ENCODE peak calls at places on chromosomes 1 and 21, in ten cellular contexts. C is suprapubic skin, I is ovary, P is K562, R is heart left ventricle, X is body of pancreas, J is uterus, M is H1, S is adrenal gland, Q is IMR-90. Y is an unnamed sample. For H3K9me3, the result is how much of the 10 kb centered on the place peaks cover.

GRCh38 chr1:3789421-3790300 is 6.6 kb downstream of the LRRC47 start:
- DNase-seq in C (no peak), I (no peak), P (no peak), R (no peak), X (no peak), J (no peak), M (no peak), S (no peak), Q (no peak), Y (no peak)

GRCh38 chr1:39431927-39432326 is 59.5 kb upstream of the BMP8A start:
- DNase-seq in C (no peak), I (no peak), P (no peak), R (no peak), X (no peak), J (no peak), M (no peak), S (no peak), Q (peak), Y (no peak)

GRCh38 chr1:84089470-84090261 is 54.4 kb upstream of the PRKACB start:
- DNase-seq in C (no peak), I (no peak), P (no peak), R (no peak), X (no peak), J (no peak), M (no peak), S (no peak), Q (peak), Y (no peak)

GRCh38 chr1:4379451-4380175 is 274.8 kb upstream of the AJAP1 start:
- DNase-seq in C (no peak), I (no peak), P (no peak), R (no peak), X (no peak), J (no peak), M (no peak), S (no peak), Q (no peak), Y (no peak)

GRCh38 chr1:110453829-110454228 is 2.9 kb downstream of the PROK1 start:
- DNase-seq in C (no peak), I (no peak), P (no peak), R (no peak), X (no peak), J (no peak), M (no peak), S (no peak), Q (no peak), Y (no peak)

GRCh38 chr1:89721351-89721750 is 88.4 kb downstream of the LRRC8C start:
- DNase-seq in C (no peak), I (no peak), P (no peak), R (no peak), X (no peak), J (no peak), M (no peak), S (no peak), Q (peak), Y (no peak)

GRCh38 chr1:205321109-205321958 is at the start of gene NUAK2:
- DNase-seq in C (peak), I (peak), P (peak), R (peak), X (peak), J (peak), M (peak), S (peak), Q (peak), Y (peak)

GRCh38 chr1:27872059-27872801 is at the start of gene THEMIS2:
- DNase-seq in C (no peak), I (peak), P (peak), R (peak), X (peak), J (peak), M (peak), S (no peak), Q (no peak), Y (no peak)

GRCh38 chr1:239831577-239832355 is 259.9 kb upstream of the FMN2 start:
- DNase-seq in C (no peak), I (no peak), P (no peak), R (no peak), X (no peak), J (no peak), M (no peak), S (no peak), Q (no peak), Y (no peak)

GRCh38 chr1:81237531-81238528 is 562.9 kb upstream of the ADGRL2 start:
- DNase-seq in C (no peak), I (no peak), P (no peak), R (no peak), X (no peak), J (no peak), M (no peak), S (no peak), Q (peak), Y (no peak)

GRCh38 chr1:221594600-221594999 is 147.3 kb downstream of the DUSP10 start:
- DNase-seq in C (no peak), I (no peak), P (no peak), R (peak), X (no peak), J (no peak), M (no peak), S (no peak), Q (no peak), Y (no peak)

GRCh38 chr1:86515597-86515996 is 31.3 kb upstream of the CLCA4 start:
- DNase-seq in C (no peak), I (no peak), P (peak), R (no peak), X (no peak), J (no peak), M (no peak), S (no peak), Q (no peak), Y (no peak)

GRCh38 chr1:99598738-99599411 is 47.0 kb upstream of the PALMD start:
- DNase-seq in C (no peak), I (no peak), P (peak), R (peak), X (no peak), J (peak), M (no peak), S (no peak), Q (peak), Y (no peak)

GRCh38 chr1:27643626-27644368 is 8.8 kb upstream of the FGR start:
- DNase-seq in C (no peak), I (no peak), P (peak), R (peak), X (peak), J (no peak), M (peak), S (peak), Q (peak), Y (peak)

GRCh38 chr21:34558166-34558565 is 46.2 kb upstream of the KCNE1 start:
- DNase-seq in C (no peak), I (no peak), P (no peak), R (no peak), X (no peak), J (no peak), M (no peak), S (no peak), Q (no peak), Y (no peak)

GRCh38 chr1:213985181-213986019 is 2.4 kb upstream of the PROX1 start:
- DNase-seq in C (no peak), I (no peak), P (no peak), R (no peak), X (no peak), J (no peak), M (no peak), S (no peak), Q (no peak), Y (no peak)

GRCh38 chr1:25065246-25066238 is 135.5 kb upstream of the RUNX3 start:
- DNase-seq in C (no peak), I (no peak), P (peak), R (no peak), X (no peak), J (no peak), M (no peak), S (no peak), Q (peak), Y (no peak)

GRCh38 chr1:56434659-56435202 is 144.6 kb downstream of the PLPP3 start:
- DNase-seq in C (no peak), I (no peak), P (peak), R (no peak), X (no peak), J (no peak), M (no peak), S (no peak), Q (no peak), Y (no peak)

GRCh38 chr1:206464456-206464964 is 5.8 kb upstream of the IKBKE start:
- DNase-seq in C (no peak), I (no peak), P (no peak), R (peak), X (no peak), J (no peak), M (no peak), S (peak), Q (peak), Y (no peak)

GRCh38 chr1:204935155-204935554 is 64.5 kb downstream of the NFASC start:
- DNase-seq in C (no peak), I (no peak), P (no peak), R (no peak), X (no peak), J (no peak), M (no peak), S (no peak), Q (no peak), Y (no peak)

GRCh38 chr1:3898994-3899775 is 887 bp downstream of the C1orf174 start:
- DNase-seq in C (no peak), I (no peak), P (no peak), R (no peak), X (no peak), J (no peak), M (no peak), S (peak), Q (no peak), Y (no peak)

GRCh38 chr1:47871799-47872353 is 125.3 kb downstream of the TRABD2B start:
- DNase-seq in C (no peak), I (no peak), P (no peak), R (no peak), X (peak), J (no peak), M (no peak), S (no peak), Q (no peak), Y (no peak)

GRCh38 chr1:37931493-37932158 is 15.2 kb downstream of the INPP5B start:
- DNase-seq in C (peak), I (peak), P (peak), R (peak), X (peak), J (peak), M (peak), S (peak), Q (peak), Y (peak)

GRCh38 chr1:156146006-156146748 is 7.2 kb upstream of the SEMA4A start:
- DNase-seq in C (peak), I (peak), P (peak), R (peak), X (peak), J (peak), M (no peak), S (peak), Q (peak), Y (peak)

GRCh38 chr1:51421961-51422360 is 91.6 kb upstream of the TTC39A start:
- DNase-seq in C (no peak), I (no peak), P (peak), R (no peak), X (no peak), J (no peak), M (no peak), S (no peak), Q (peak), Y (no peak)

DNA sequence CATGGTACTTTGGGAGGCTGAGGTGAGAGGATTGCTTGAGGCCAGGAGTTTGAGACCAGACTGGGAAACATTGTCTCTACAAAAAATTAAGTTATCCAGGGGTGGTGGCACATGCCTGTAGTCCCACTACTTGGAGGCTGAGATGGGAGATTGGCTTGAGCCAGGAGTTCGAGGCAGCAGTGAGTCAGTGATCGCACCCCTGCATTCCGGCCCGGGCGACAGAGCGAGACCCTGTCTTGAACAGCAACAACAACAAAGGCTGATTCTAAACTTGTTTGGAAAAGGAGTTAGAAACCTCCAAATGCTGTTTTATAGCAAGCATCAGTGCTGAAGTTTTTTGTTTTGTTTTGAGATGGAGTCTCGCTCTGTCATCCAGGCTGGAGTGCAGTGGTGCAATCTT is 14.7 kb downstream of the LYPD8 start:
- DNase-seq in C (no peak), I (no peak), P (no peak), R (no peak), X (no peak), J (no peak), M (no peak), S (no peak), Q (no peak), Y (no peak)
- H3K9me3 ChIP-seq in C (under half), I (under half), P (under half), R (under half), X (under half), J (under half), M (half or more), S (under half), Q (under half), Y (under half)

GRCh38 chr1:53155945-53156344 is 13.5 kb upstream of the SLC1A7 start:
- DNase-seq in C (no peak), I (no peak), P (no peak), R (no peak), X (no peak), J (no peak), M (no peak), S (no peak), Q (no peak), Y (no peak)

GRCh38 chr1:53158900-53159299 is 16.5 kb upstream of the SLC1A7 start:
- DNase-seq in C (no peak), I (no peak), P (no peak), R (no peak), X (no peak), J (no peak), M (no peak), S (no peak), Q (no peak), Y (no peak)

GRCh38 chr1:53154859-53155438 is 12.5 kb upstream of the SLC1A7 start:
- DNase-seq in C (no peak), I (no peak), P (no peak), R (no peak), X (no peak), J (no peak), M (no peak), S (no peak), Q (no peak), Y (no peak)

GRCh38 chr1:53155534-53155933 is 13.1 kb upstream of the SLC1A7 start:
- DNase-seq in C (no peak), I (no peak), P (no peak), R (no peak), X (no peak), J (no peak), M (no peak), S (no peak), Q (no peak), Y (no peak)

GRCh38 chr1:53156783-53157182 is 14.3 kb upstream of the SLC1A7 start:
- DNase-seq in C (no peak), I (no peak), P (no peak), R (no peak), X (no peak), J (no peak), M (no peak), S (no peak), Q (no peak), Y (no peak)
- TF ChIP-seq POLR2A in C (no peak), I (no peak), P (no peak), R (no peak), X (no peak), J (no peak), M (no peak), S (no peak), Q (no peak), Y (no peak)

DNA sequence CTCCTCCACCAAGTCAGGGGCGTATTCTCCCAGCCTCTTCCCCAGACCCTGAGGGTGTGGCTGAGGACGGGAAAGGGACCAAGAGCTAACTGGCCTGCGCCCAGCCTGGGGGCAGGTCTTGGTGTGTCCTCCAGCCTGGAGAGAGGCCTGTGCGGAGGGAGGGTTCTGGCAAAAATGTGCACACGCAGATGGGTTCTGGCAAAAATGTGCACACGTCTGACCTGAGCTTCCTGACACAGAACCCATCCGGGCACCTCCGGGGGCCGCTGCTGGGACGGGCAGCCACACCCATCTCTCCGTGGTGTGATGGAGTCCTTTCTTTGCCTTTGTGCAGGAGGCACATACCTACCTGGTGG is 23.1 kb upstream of the PKP1 start:
- DNase-seq in C (no peak), I (no peak), P (no peak), R (no peak), X (no peak), J (no peak), M (no peak), S (no peak), Q (no peak), Y (no peak)
- H3K4me3 ChIP-seq in C (peak), I (no peak), P (no peak), R (peak), X (no peak), J (no peak), M (peak), S (no peak), Q (no peak), Y (no peak)

GRCh38 chr1:243234978-243235657 is 20.0 kb downstream of the CEP170 start:
- DNase-seq in C (no peak), I (no peak), P (no peak), R (no peak), X (no peak), J (no peak), M (no peak), S (no peak), Q (peak), Y (no peak)

GRCh38 chr1:243229526-243229925 is 25.6 kb downstream of the CEP170 start:
- DNase-seq in C (no peak), I (no peak), P (no peak), R (no peak), X (no peak), J (no peak), M (no peak), S (no peak), Q (no peak), Y (no peak)

GRCh38 chr1:243230914-243231313 is 24.2 kb downstream of the CEP170 start:
- DNase-seq in C (no peak), I (no peak), P (peak), R (no peak), X (no peak), J (no peak), M (no peak), S (no peak), Q (peak), Y (no peak)

GRCh38 chr1:243236604-243237252 is 18.4 kb downstream of the CEP170 start:
- DNase-seq in C (no peak), I (no peak), P (no peak), R (no peak), X (no peak), J (no peak), M (no peak), S (no peak), Q (no peak), Y (no peak)

GRCh38 chr1:243233908-243234307 is 21.2 kb downstream of the CEP170 start:
- DNase-seq in C (no peak), I (no peak), P (no peak), R (no peak), X (no peak), J (no peak), M (no peak), S (no peak), Q (peak), Y (no peak)
- H3K9me3 ChIP-seq in C (under half), I (under half), P (under half), R (under half), X (under half), J (under half), M (under half), S (under half), Q (under half), Y (under half)